ENCODE peak calls at places on chromosomes 16 and 17, in eight cellular contexts. E, R, D, T, X, H, A and V are unnamed samples. For H3K27me3 and H3K4me1, the result is how much of the 10 kb centered on the place peaks cover.

GRCh38 chr16:28326881-28327610 is 34.7 kb downstream of the SBK1 start:
- DNase-seq in E (peak), R (no peak), D (peak), T (no peak), X (peak), H (peak), A (peak), V (peak)

GRCh38 chr17:5883775-5884665 is 186.2 kb upstream of the WSCD1 start:
- DNase-seq in E (no peak), R (no peak), D (no peak), T (no peak), X (no peak), H (no peak), A (no peak), V (no peak)

GRCh38 chr16:72198641-72199250 is 26.8 kb upstream of the PMFBP1 start:
- DNase-seq in E (no peak), R (no peak), D (no peak), T (no peak), X (no peak), H (no peak), A (no peak), V (no peak)

GRCh38 chr16:81478876-81479496 is 34.4 kb downstream of the CMIP start:
- DNase-seq in E (no peak), R (no peak), D (no peak), T (peak), X (no peak), H (peak), A (no peak), V (no peak)

GRCh38 chr16:62404857-62405611 is 368.8 kb upstream of the CDH8 start:
- DNase-seq in E (no peak), R (no peak), D (no peak), T (no peak), X (no peak), H (no peak), A (no peak), V (no peak)

GRCh38 chr16:57470683-57471082 is 8.2 kb downstream of the POLR2C start:
- DNase-seq in E (no peak), R (peak), D (peak), T (peak), X (no peak), H (peak), A (no peak), V (no peak)

GRCh38 chr16:67115649-67116048 is 5.9 kb downstream of the PHAF1 start:
- DNase-seq in E (peak), R (no peak), D (no peak), T (no peak), X (no peak), H (no peak), A (peak), V (no peak)

GRCh38 chr17:10018461-10018891 is 113.4 kb upstream of the RCVRN start:
- DNase-seq in E (no peak), R (no peak), D (no peak), T (no peak), X (no peak), H (no peak), A (no peak), V (no peak)

GRCh38 chr17:45104907-45105624 is 27.2 kb downstream of the PLCD3 start:
- DNase-seq in E (no peak), R (no peak), D (no peak), T (no peak), X (no peak), H (no peak), A (no peak), V (no peak)

GRCh38 chr16:85871756-85872155 is 27.2 kb upstream of the IRF8 start:
- DNase-seq in E (no peak), R (no peak), D (no peak), T (no peak), X (no peak), H (peak), A (no peak), V (no peak)

GRCh38 chr17:82875418-82875856 is 35.6 kb upstream of the ZNF750 start:
- DNase-seq in E (no peak), R (no peak), D (no peak), T (no peak), X (no peak), H (no peak), A (no peak), V (no peak)

GRCh38 chr16:7614022-7614795 is 281.6 kb downstream of the RBFOX1 start:
- DNase-seq in E (no peak), R (no peak), D (no peak), T (no peak), X (no peak), H (no peak), A (no peak), V (no peak)

GRCh38 chr17:61366715-61367413 is 32.8 kb upstream of the TBX2 start:
- DNase-seq in E (no peak), R (no peak), D (peak), T (peak), X (no peak), H (no peak), A (no peak), V (no peak)

GRCh38 chr17:42913981-42914617 is 13.5 kb downstream of the G6PC1 start:
- DNase-seq in E (no peak), R (no peak), D (no peak), T (no peak), X (no peak), H (no peak), A (no peak), V (no peak)

GRCh38 chr17:181213-182163 is at the start of gene DOC2B:
- DNase-seq in E (peak), R (no peak), D (peak), T (peak), X (peak), H (peak), A (peak), V (no peak)

GRCh38 chr17:77098884-77099545 is 41.8 kb upstream of the SEC14L1 start:
- DNase-seq in E (peak), R (peak), D (no peak), T (peak), X (no peak), H (peak), A (peak), V (peak)

GRCh38 chr17:74153821-74154430 is 49.6 kb upstream of the RPL38 start:
- DNase-seq in E (no peak), R (no peak), D (no peak), T (no peak), X (no peak), H (no peak), A (no peak), V (no peak)

GRCh38 chr17:74158761-74159160 is 44.7 kb upstream of the RPL38 start:
- DNase-seq in E (no peak), R (no peak), D (no peak), T (no peak), X (no peak), H (no peak), A (no peak), V (no peak)

GRCh38 chr17:74159226-74159840 is 44.1 kb upstream of the RPL38 start:
- DNase-seq in E (no peak), R (no peak), D (no peak), T (no peak), X (no peak), H (no peak), A (no peak), V (no peak)

GRCh38 chr17:74156878-74157277 is 46.6 kb upstream of the RPL38 start:
- DNase-seq in E (no peak), R (no peak), D (no peak), T (no peak), X (no peak), H (no peak), A (no peak), V (no peak)

DNA sequence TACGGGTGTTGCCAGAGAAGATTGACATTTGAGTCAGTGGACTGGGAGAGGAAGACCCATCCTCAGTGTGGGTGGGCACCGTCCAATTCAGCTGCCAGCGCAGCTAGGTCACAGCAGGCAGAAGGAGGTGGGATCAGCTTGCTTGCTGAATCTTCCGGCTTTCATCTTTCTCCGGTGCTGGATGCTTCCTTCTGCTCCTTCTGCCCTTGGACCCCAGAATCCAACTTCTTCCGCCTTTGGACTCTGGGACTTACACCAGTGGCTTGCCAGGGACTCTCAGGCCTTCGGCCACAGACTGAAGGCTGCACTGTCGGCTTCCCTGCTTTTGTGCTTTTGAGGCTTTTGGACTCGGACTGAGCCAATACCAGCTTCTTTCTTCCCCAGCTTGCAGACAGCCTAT is 46.1 kb upstream of the RPL38 start:
- DNase-seq in E (no peak), R (no peak), D (no peak), T (no peak), X (no peak), H (no peak), A (no peak), V (no peak)
- H3K27me3 ChIP-seq in E (under half), R (under half), D (under half), T (under half), X (under half), H (under half), A (under half), V (under half)

DNA sequence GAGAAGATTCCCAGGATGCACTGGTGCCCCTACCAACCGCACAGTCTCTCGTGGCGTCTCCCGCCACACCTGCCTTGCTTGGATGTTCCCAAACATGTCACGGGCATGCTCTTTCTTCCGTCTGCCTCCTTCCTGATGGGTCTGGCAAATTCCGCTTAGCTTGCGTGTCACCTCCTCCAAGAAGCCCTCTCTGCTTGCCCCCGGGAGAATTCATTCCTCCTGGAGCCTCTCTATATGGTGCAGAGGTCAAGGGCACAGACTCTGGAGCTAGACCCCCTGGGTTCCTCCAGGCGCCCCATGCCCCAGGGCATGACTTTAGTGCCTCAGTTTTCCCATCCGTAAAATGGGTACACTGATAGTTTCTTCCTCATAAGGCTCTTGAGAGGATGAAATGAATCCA is 21.1 kb downstream of the LITAF start:
- DNase-seq in E (no peak), R (no peak), D (no peak), T (no peak), X (no peak), H (no peak), A (no peak), V (no peak)
- H3K4me1 ChIP-seq in E (under half), R (under half), D (under half), T (under half), X (under half), H (under half), A (under half), V (half or more)

GRCh38 chr17:39757176-39757662 is 19.5 kb downstream of the GRB7 start:
- DNase-seq in E (no peak), R (no peak), D (no peak), T (no peak), X (no peak), H (no peak), A (no peak), V (no peak)
- H3K27me3 ChIP-seq in E (under half), R (under half), D (under half), T (under half), X (under half), H (under half), A (under half), V (under half)

GRCh38 chr17:67439269-67439668 is 62.2 kb downstream of the PITPNC1 start:
- DNase-seq in E (no peak), R (no peak), D (no peak), T (no peak), X (no peak), H (no peak), A (no peak), V (no peak)

GRCh38 chr17:67441052-67441738 is 64.1 kb downstream of the PITPNC1 start:
- DNase-seq in E (peak), R (no peak), D (no peak), T (no peak), X (peak), H (peak), A (peak), V (peak)

GRCh38 chr17:67440311-67441051 is 63.4 kb downstream of the PITPNC1 start:
- DNase-seq in E (peak), R (no peak), D (no peak), T (no peak), X (no peak), H (no peak), A (no peak), V (no peak)

GRCh38 chr17:67435122-67435521 is 58.0 kb downstream of the PITPNC1 start:
- DNase-seq in E (peak), R (no peak), D (no peak), T (no peak), X (peak), H (no peak), A (no peak), V (peak)

GRCh38 chr17:67438669-67439068 is 61.6 kb downstream of the PITPNC1 start:
- DNase-seq in E (no peak), R (no peak), D (no peak), T (no peak), X (no peak), H (no peak), A (no peak), V (no peak)
- H3K4me1 ChIP-seq in E (under half), R (under half), D (half or more), T (half or more), X (half or more), H (under half), A (under half), V (half or more)